ENCODE peak calls at places on chromosomes 2 and 18, in five cellular contexts. F is iPS DF 19.7, V is NCI-H345, S is NCI-H748 treated with DMSO at 0.1 percent for 48 hours, U is GM12865. T is an unnamed sample.

GRCh38 chr2:45191972-45192371 is 182.7 kb upstream of the SIX2 start:
- DNase-seq in S (no peak), U (no peak), V (no peak), F (no peak), T (no peak)

GRCh38 chr18:23547306-23547705 is 39.0 kb downstream of the NPC1 start:
- DNase-seq in S (no peak), U (no peak), V (no peak), F (no peak), T (no peak)

GRCh38 chr2:218981390-218982311 is 3.3 kb downstream of the FEV start:
- DNase-seq in S (peak), V (no peak), F (no peak), U (no peak), T (peak)

GRCh38 chr2:137928547-137929503 is 35.4 kb upstream of the HNMT start:
- DNase-seq in U (no peak), V (no peak), F (no peak), S (no peak), T (no peak)

GRCh38 chr2:42793314-42794270 is 1.2 kb upstream of the HAAO start:
- DNase-seq in V (no peak), F (no peak), U (no peak), S (no peak), T (no peak)

GRCh38 chr2:10079192-10079930 is 850 bp downstream of the CYS1 start:
- DNase-seq in V (peak), S (peak), F (no peak), U (no peak), T (peak)

GRCh38 chr2:239309398-239310245 is 91.2 kb downstream of the HDAC4 start:
- DNase-seq in U (no peak), F (no peak), V (no peak), S (no peak), T (no peak)

GRCh38 chr18:61582205-61582710 is 249.0 kb downstream of the CDH20 start:
- DNase-seq in U (no peak), V (no peak), F (no peak), S (no peak), T (no peak)

GRCh38 chr2:172931256-172931894 is 144.3 kb upstream of the MAP3K20 start:
- DNase-seq in U (no peak), F (peak), V (no peak), S (peak), T (peak)

GRCh38 chr2:160592993-160593392 is 99.4 kb upstream of the RBMS1 start:
- DNase-seq in F (no peak), U (no peak), S (no peak), V (no peak), T (no peak)

GRCh38 chr2:200171761-200172482 is 134.6 kb upstream of the SPATS2L start:
- DNase-seq in U (no peak), V (no peak), F (no peak), S (no peak), T (no peak)

GRCh38 chr2:31365348-31365747 is 49.2 kb downstream of the XDH start:
- DNase-seq in V (no peak), U (no peak), F (no peak), S (no peak), T (no peak)

GRCh38 chr2:14944562-14945346 is 312.2 kb downstream of the LRATD1 start:
- DNase-seq in V (peak), S (peak), F (peak), U (peak), T (peak)

GRCh38 chr2:85156141-85156540 is 22.9 kb downstream of the TCF7L1 start:
- DNase-seq in F (no peak), U (no peak), V (no peak), S (no peak), T (peak)

GRCh38 chr2:11872247-11872947 is 126.0 kb downstream of the LPIN1 start:
- DNase-seq in S (peak), V (peak), U (peak), F (no peak), T (peak)

GRCh38 chr18:46712406-46712805 is 44.4 kb downstream of the ST8SIA5 start:
- DNase-seq in U (no peak), F (no peak), V (no peak), S (no peak), T (no peak)

GRCh38 chr2:96924775-96925747 is 55.2 kb upstream of the SEMA4C start:
- DNase-seq in U (no peak), F (no peak), V (no peak), S (no peak), T (no peak)

GRCh38 chr2:174027956-174028355 is 62.8 kb upstream of the SP3 start:
- DNase-seq in F (no peak), U (no peak), S (no peak), V (no peak), T (no peak)

GRCh38 chr2:42554392-42554791 is 14.0 kb upstream of the MTA3 start:
- DNase-seq in U (no peak), F (no peak), S (no peak), V (no peak), T (no peak)

GRCh38 chr2:232519581-232519980 is 607 bp upstream of the PRSS56 start:
- DNase-seq in S (no peak), F (no peak), U (no peak), V (no peak), T (no peak)

GRCh38 chr2:202346180-202346579 is 29.9 kb upstream of the BMPR2 start:
- DNase-seq in S (no peak), U (no peak), F (no peak), V (no peak), T (no peak)

GRCh38 chr2:239392072-239392357 is 8.8 kb downstream of the HDAC4 start:
- DNase-seq in V (no peak), U (no peak), F (no peak), S (no peak), T (no peak)

GRCh38 chr18:26655614-26656400 is 107.5 kb upstream of the KCTD1 start:
- DNase-seq in U (no peak), S (peak), V (peak), F (no peak), T (peak)

GRCh38 chr2:213763358-213763757 is 479.1 kb downstream of the SPAG16 start:
- DNase-seq in S (no peak), U (no peak), F (no peak), V (no peak), T (no peak)

GRCh38 chr2:190762569-190762968 is 113.7 kb downstream of the NAB1 start:
- DNase-seq in S (no peak), U (no peak), F (no peak), V (no peak), T (no peak)

GRCh38 chr2:69989017-69989416 is 27.6 kb upstream of the ASPRV1 start:
- DNase-seq in U (no peak), S (no peak), V (no peak), F (no peak), T (no peak)

GRCh38 chr2:157173740-157174184 is 83.7 kb upstream of the GALNT5 start:
- DNase-seq in S (no peak), F (no peak), U (no peak), V (no peak), T (peak)

GRCh38 chr18:54129448-54130134 is 94.9 kb downstream of the MBD2 start:
- DNase-seq in S (no peak), F (no peak), V (no peak), U (peak), T (peak)

GRCh38 chr2:9668686-9669338 is 38.0 kb upstream of the YWHAQ start:
- DNase-seq in U (no peak), F (no peak), V (peak), S (no peak), T (no peak)

GRCh38 chr2:43293744-43294695 is 67.6 kb upstream of the ZFP36L2 start:
- DNase-seq in S (no peak), V (no peak), F (no peak), U (peak), T (peak)

GRCh38 chr2:40159333-40159732 is 292.6 kb downstream of the SLC8A1 start:
- DNase-seq in S (no peak), F (no peak), V (no peak), U (no peak), T (no peak)

GRCh38 chr2:23532311-23533013 is 147.5 kb downstream of the KLHL29 start:
- DNase-seq in V (peak), S (no peak), U (peak), F (no peak), T (no peak)

GRCh38 chr18:35158728-35159443 is 81.9 kb upstream of the ZNF397 start:
- DNase-seq in V (no peak), S (no peak), U (no peak), F (no peak), T (no peak)

GRCh38 chr2:18593496-18593895 is 4.1 kb upstream of the NT5C1B start:
- DNase-seq in S (no peak), F (no peak), V (no peak), U (no peak), T (no peak)

GRCh38 chr2:120606280-120606679 is 129.4 kb upstream of the GLI2 start:
- DNase-seq in S (no peak), F (no peak), U (no peak), V (no peak), T (no peak)

GRCh38 chr2:25617948-25618646 is 55.3 kb downstream of the DTNB start:
- DNase-seq in S (no peak), F (no peak), U (no peak), V (no peak), T (peak)

GRCh38 chr18:22667616-22668422 is 250.1 kb upstream of the CTAGE1 start:
- DNase-seq in S (no peak), F (no peak), U (peak), V (no peak), T (peak)

GRCh38 chr2:108324531-108325256 is 36.0 kb downstream of the SULT1C2 start:
- DNase-seq in S (no peak), V (no peak), U (no peak), F (no peak), T (peak)

GRCh38 chr2:142220901-142221300 is 90.1 kb upstream of the LRP1B start:
- DNase-seq in S (no peak), U (no peak), V (no peak), F (no peak), T (no peak)

GRCh38 chr2:145931836-145932352 is 1412.0 kb upstream of the ZEB2 start:
- DNase-seq in F (no peak), U (no peak), S (peak), V (no peak), T (no peak)